ENCODE peak calls at places on chromosomes 12 and 14, in five cellular contexts. Y is neural progenitor cell, N is SK-N-SH, X is HCT116, P is MM.1S. B is an unnamed sample.

GRCh38 chr12:122427403-122427802 is 4.9 kb upstream of the CLIP1 start:
- DNase-seq in Y (no peak), N (no peak), X (no peak), P (no peak), B (no peak)

GRCh38 chr14:63770187-63770807 is 42.4 kb upstream of the SGPP1 start:
- DNase-seq in Y (peak; percentile 21), N (peak; percentile 53), X (peak; percentile 36), P (peak; percentile 34), B (peak; percentile 77)

GRCh38 chr14:80425686-80426085 is 214.4 kb upstream of the DIO2 start:
- DNase-seq in Y (no peak), N (no peak), X (peak; percentile 18), P (no peak), B (no peak)

GRCh38 chr14:35351497-35351896 is 53.1 kb downstream of the NFKBIA start:
- DNase-seq in Y (no peak), N (no peak), X (no peak), P (no peak), B (no peak)

GRCh38 chr12:13127476-13127875 is 24.0 kb upstream of the GSG1 start:
- DNase-seq in Y (no peak), N (no peak), X (no peak), P (no peak), B (no peak)

GRCh38 chr14:58730793-58731464 is 93.2 kb downstream of the DACT1 start:
- DNase-seq in Y (no peak), N (no peak), X (no peak), P (no peak), B (no peak)

GRCh38 chr14:81222694-81223093 is 1.9 kb upstream of the GTF2A1 start:
- DNase-seq in Y (no peak), N (no peak), X (no peak), P (no peak), B (no peak)

GRCh38 chr12:109291117-109291516 is 18.0 kb downstream of the FOXN4 start:
- DNase-seq in Y (no peak), N (no peak), X (no peak), P (no peak), B (no peak)

GRCh38 chr14:101876539-101876938 is 87.8 kb upstream of the DYNC1H1 start:
- DNase-seq in Y (no peak), N (peak; percentile 87), X (no peak), P (peak; percentile 93), B (peak; percentile 97)

GRCh38 chr14:51929156-51929555 is 60.2 kb upstream of the RTRAF start:
- DNase-seq in Y (no peak), N (no peak), X (no peak), P (no peak), B (no peak)

GRCh38 chr12:50825372-50825838 is 17.3 kb upstream of the TMPRSS12 start:
- DNase-seq in Y (peak; percentile 37), N (peak; percentile 36), X (peak; percentile 43), P (peak; percentile 79), B (peak; percentile 76)

DNA sequence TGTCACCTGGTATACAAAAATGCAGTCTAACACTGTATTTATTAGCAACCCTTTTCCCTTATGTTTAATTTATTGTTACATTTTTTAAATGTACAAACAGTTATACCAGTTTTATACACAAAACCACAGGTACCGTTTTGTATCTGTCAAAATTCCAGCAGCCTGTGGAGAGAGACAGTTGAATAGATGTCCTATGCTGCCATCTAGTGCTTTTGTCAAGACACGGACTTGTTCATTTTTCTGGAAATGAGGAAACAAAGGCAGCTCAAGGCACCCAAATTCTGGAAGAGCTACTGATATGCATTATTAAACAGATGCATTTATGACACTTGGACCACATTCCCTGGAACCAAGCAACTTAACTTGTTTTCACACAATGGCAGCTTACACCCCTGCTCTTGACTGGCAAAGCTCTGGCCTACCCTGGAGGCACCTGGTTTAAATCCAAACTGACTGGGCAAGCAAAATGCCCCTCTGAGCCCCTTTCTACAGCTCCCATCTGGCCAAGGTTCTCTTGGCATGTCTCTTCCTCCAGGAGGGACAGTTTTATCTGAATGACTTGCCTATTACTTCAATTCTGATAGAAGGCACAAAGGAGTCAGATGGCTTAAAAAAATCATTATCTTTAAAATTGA is 286.9 kb upstream of the PRKD1 start:
- DNase-seq in Y (peak; percentile 72), N (peak; percentile 3), X (peak; percentile 8), P (peak; percentile 36), B (peak; percentile 47)
- TF ChIP-seq EZH2phosphoT487 in Y (no peak), N (no peak), X (no peak), P (no peak), B (no peak)

GRCh38 chr12:29545102-29545467 is 47.6 kb upstream of the OVCH1 start:
- DNase-seq in Y (no peak), N (no peak), X (no peak), P (peak; percentile 86), B (no peak)

GRCh38 chr12:29543036-29543435 is 45.5 kb upstream of the OVCH1 start:
- DNase-seq in Y (no peak), N (no peak), X (no peak), P (no peak), B (no peak)

GRCh38 chr12:29546000-29546399 is 48.5 kb upstream of the OVCH1 start:
- DNase-seq in Y (no peak), N (no peak), X (no peak), P (no peak), B (no peak)

GRCh38 chr12:29547151-29547561 is 49.7 kb upstream of the OVCH1 start:
- DNase-seq in Y (no peak), N (no peak), X (no peak), P (no peak), B (no peak)

GRCh38 chr12:29544428-29545101 is 47.1 kb upstream of the OVCH1 start:
- DNase-seq in Y (no peak), N (no peak), X (no peak), P (peak; percentile 51), B (no peak)
- H3K4me2 ChIP-seq in Y (no peak overlapping the region), N (no peak overlapping the region), X (no peak overlapping the region), P (peak overlapping the region; percentile 15), B (no peak overlapping the region)

GRCh38 chr12:49626836-49627235 is 3.5 kb downstream of the PRPF40B start:
- DNase-seq in Y (no peak), N (no peak), X (no peak), P (no peak), B (no peak)
- TF ChIP-seq CTCF in Y (no peak), N (no peak), X (no peak), P (no peak), B (no peak)

GRCh38 chr14:100778951-100779690 is 46.8 kb upstream of the MEG3 start:
- DNase-seq in Y (no peak), N (no peak), X (no peak), P (no peak), B (no peak)
- TF ChIP-seq EZH2phosphoT487 in Y (no peak), N (no peak), X (no peak), P (no peak), B (no peak)

GRCh38 chr14:92695562-92695961 is 52.9 kb downstream of the LGMN start:
- DNase-seq in Y (no peak), N (no peak), X (no peak), P (no peak), B (no peak)

GRCh38 chr14:92692822-92693226 is 55.6 kb downstream of the LGMN start:
- DNase-seq in Y (no peak), N (peak; percentile 61), X (no peak), P (peak; percentile 16), B (no peak)

GRCh38 chr14:92694807-92695206 is 53.6 kb downstream of the LGMN start:
- DNase-seq in Y (no peak), N (no peak), X (no peak), P (no peak), B (no peak)

GRCh38 chr14:92696356-92696755 is 52.1 kb downstream of the LGMN start:
- DNase-seq in Y (no peak), N (no peak), X (no peak), P (no peak), B (no peak)

GRCh38 chr14:92693998-92694780 is 54.2 kb downstream of the LGMN start:
- DNase-seq in Y (no peak), N (no peak), X (peak; percentile 78), P (no peak), B (no peak)
- H3K4me2 ChIP-seq in Y (no peak overlapping the region), N (no peak overlapping the region), X (peak overlapping the region; percentile 61), P (no peak overlapping the region), B (no peak overlapping the region)

GRCh38 chr12:6868211-6869048 is 1.1 kb downstream of the TPI1 start:
- DNase-seq in Y (peak; percentile 45), N (no peak), X (no peak), P (no peak), B (peak; percentile 55)
- TF ChIP-seq CTCF in Y (peak; percentile 35), N (peak; percentile 36), X (peak; percentile 25), P (peak; percentile 34), B (peak; percentile 66)

GRCh38 chr14:45133683-45134050 is 614 bp downstream of the FKBP3 start:
- DNase-seq in Y (no peak), N (no peak), X (no peak), P (no peak), B (no peak)

GRCh38 chr14:45135659-45136314 is at the start of gene FANCM:
- DNase-seq in Y (peak; percentile 97), N (peak; percentile 73), X (peak; percentile 98), P (peak; percentile 87), B (peak; percentile 98)

GRCh38 chr14:45134051-45134958 is at the start of gene FKBP3:
- DNase-seq in Y (peak; percentile 100), N (peak; percentile 86), X (peak; percentile 99), P (peak; percentile 95), B (peak; percentile 100)

GRCh38 chr14:45140661-45141187 is 5.0 kb downstream of the FANCM start:
- DNase-seq in Y (no peak), N (no peak), X (no peak), P (no peak), B (no peak)

GRCh38 chr14:45135181-45135580 is 549 bp upstream of the FANCM start:
- DNase-seq in Y (peak; percentile 10), N (no peak), X (no peak), P (no peak), B (peak; percentile 33)
- TF ChIP-seq EZH2phosphoT487 in Y (no peak), N (no peak), X (no peak), P (no peak), B (no peak)

DNA sequence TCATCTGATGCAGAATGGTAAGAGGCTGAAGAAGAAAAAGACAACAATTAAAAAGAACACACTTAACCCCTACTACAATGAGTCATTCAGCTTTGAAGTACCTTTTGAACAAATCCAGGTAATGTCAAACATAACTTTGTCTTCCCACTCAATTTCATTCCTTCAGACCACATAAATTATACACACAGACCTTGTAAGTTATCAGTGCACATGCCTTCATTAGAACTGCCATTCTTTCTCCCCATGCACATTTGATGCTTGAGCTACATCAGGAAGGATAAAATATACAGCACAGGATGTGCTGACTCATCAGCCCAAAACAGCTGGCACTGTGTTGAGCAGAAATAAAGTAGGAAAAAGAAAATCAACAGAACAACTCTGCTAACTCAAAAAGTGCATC is 246.7 kb downstream of the PAWR start:
- DNase-seq in Y (no peak), N (no peak), X (no peak), P (no peak), B (no peak)
- H3K4me2 ChIP-seq in Y (no peak overlapping the region), N (no peak overlapping the region), X (peak overlapping the region; percentile 23), P (no peak overlapping the region), B (no peak overlapping the region)

GRCh38 chr14:71582705-71583104 is 349.5 kb upstream of the RGS6 start:
- DNase-seq in Y (no peak), N (no peak), X (no peak), P (no peak), B (no peak)
- TF ChIP-seq CTCF in Y (no peak), N (no peak), X (no peak), P (no peak), B (no peak)

B was measured in OCI-LY7.